ENCODE peak calls at places on chromosomes 3 and 15, in five cellular contexts. P is activated CD4-positive, CD25-positive, alpha-beta regulatory T cell; M is neural crest cell; R is left ventricle myocardium superior; E is EL. X is an unnamed sample.

GRCh38 chr15:99279290-99279689 is 28.0 kb downstream of the LRRC28 start:
- DNase-seq in P (no peak), M (no peak), R (no peak), E (no peak), X (no peak)

GRCh38 chr15:49366496-49366895 is 56.5 kb upstream of the FGF7 start:
- DNase-seq in P (no peak), M (no peak), R (no peak), E (no peak), X (no peak)

GRCh38 chr3:147318900-147319299 is 87.4 kb downstream of the ZIC4 start:
- DNase-seq in P (no peak), M (no peak), R (no peak), E (no peak), X (no peak)

GRCh38 chr3:112124901-112125607 is 8.0 kb downstream of the GCSAM start:
- DNase-seq in P (no peak), M (no peak), R (no peak), E (no peak), X (no peak)

GRCh38 chr3:35624698-35625097 is 14.6 kb upstream of the ARPP21 start:
- DNase-seq in P (no peak), M (no peak), R (no peak), E (no peak), X (no peak)

GRCh38 chr15:68295430-68295829 is 17.9 kb downstream of the FEM1B start:
- DNase-seq in P (no peak), M (no peak), R (no peak), E (no peak), X (no peak)

GRCh38 chr3:13517253-13517977 is 31.5 kb upstream of the FBLN2 start:
- DNase-seq in P (no peak), M (no peak), R (peak), E (no peak), X (peak)

GRCh38 chr15:44726568-44727461 is 9.5 kb upstream of the TRIM69 start:
- DNase-seq in P (peak), M (no peak), R (no peak), E (peak), X (no peak)

GRCh38 chr3:115693868-115694267 is 70.6 kb downstream of the GAP43 start:
- DNase-seq in P (no peak), M (no peak), R (no peak), E (no peak), X (no peak)

GRCh38 chr3:13570391-13571194 is 21.7 kb downstream of the FBLN2 start:
- DNase-seq in P (no peak), M (no peak), R (no peak), E (no peak), X (no peak)

GRCh38 chr3:148023994-148024393 is 614.8 kb downstream of the ZIC1 start:
- DNase-seq in P (no peak), M (no peak), R (peak), E (peak), X (no peak)

GRCh38 chr15:83846847-83847246 is 192.9 kb downstream of the ADAMTSL3 start:
- DNase-seq in P (no peak), M (no peak), R (no peak), E (peak), X (no peak)

GRCh38 chr3:39234705-39235104 is 42.3 kb upstream of the XIRP1 start:
- DNase-seq in P (no peak), M (no peak), R (no peak), E (no peak), X (no peak)

GRCh38 chr15:69603369-69604049 is 150.9 kb downstream of the RPLP1 start:
- DNase-seq in P (no peak), M (no peak), R (no peak), E (no peak), X (no peak)

GRCh38 chr3:116281313-116282143 is 163.8 kb downstream of the LSAMP start:
- DNase-seq in P (no peak), M (no peak), R (no peak), E (no peak), X (no peak)

GRCh38 chr15:50854594-50855490 is 53.6 kb upstream of the AP4E1 start:
- DNase-seq in P (no peak), M (no peak), R (no peak), E (peak), X (no peak)

GRCh38 chr15:52682776-52683175 is 3.6 kb upstream of the ATOSA start:
- DNase-seq in P (no peak), M (no peak), R (no peak), E (no peak), X (no peak)

GRCh38 chr3:32226875-32227500 is 11.5 kb upstream of the CMTM8 start:
- DNase-seq in P (no peak), M (no peak), R (no peak), E (peak), X (no peak)

GRCh38 chr15:66644815-66645345 is 57.2 kb upstream of the SMAD6 start:
- DNase-seq in P (no peak), M (no peak), R (no peak), E (peak), X (no peak)

GRCh38 chr3:57069471-57070010 is 9.1 kb downstream of the SPATA12 start:
- DNase-seq in P (no peak), M (no peak), R (no peak), E (no peak), X (no peak)

GRCh38 chr15:55277116-55277564 is 12.5 kb downstream of the RAB27A start:
- DNase-seq in P (no peak), M (no peak), R (no peak), E (no peak), X (no peak)

GRCh38 chr3:100682056-100682853 is 27.0 kb upstream of the TFG start:
- DNase-seq in P (no peak), M (no peak), R (peak), E (peak), X (peak)

GRCh38 chr3:37229740-37230139 is 55.4 kb upstream of the LRRFIP2 start:
- DNase-seq in P (no peak), M (no peak), R (no peak), E (no peak), X (no peak)

GRCh38 chr3:33901862-33902563 is 103.6 kb downstream of the PDCD6IP start:
- DNase-seq in P (no peak), M (no peak), R (no peak), E (no peak), X (no peak)

GRCh38 chr3:196412704-196413103 is 19.5 kb downstream of the UBXN7 start:
- DNase-seq in P (no peak), M (no peak), R (no peak), E (no peak), X (no peak)

GRCh38 chr3:3134750-3135448 is 8.2 kb downstream of the TRNT1 start:
- DNase-seq in P (no peak), M (no peak), R (no peak), E (peak), X (no peak)

GRCh38 chr3:184015381-184016019 is 2.2 kb downstream of the ABCC5 start:
- DNase-seq in P (no peak), M (no peak), R (peak), E (no peak), X (no peak)

GRCh38 chr3:36823806-36824205 is 59.5 kb upstream of the DCLK3 start:
- DNase-seq in P (no peak), M (no peak), R (no peak), E (no peak), X (no peak)

GRCh38 chr3:107468782-107469181 is 54.0 kb upstream of the BBX start:
- DNase-seq in P (no peak), M (no peak), R (no peak), E (no peak), X (no peak)

X was measured in Right ventricle myocardium superior.